ENCODE peak calls at places on chromosomes 13 and 19, in seven cellular contexts. E is testis, V is body of pancreas, J is suprapubic skin, F is GM12878, C is sigmoid colon, U is breast epithelium. L is an unnamed sample.

GRCh38 chr19:38743394-38744297 is 628 bp downstream of the CAPN12 start:
- DNase-seq in E (no peak), V (no peak), J (no peak), F (no peak), C (peak; percentile 64), U (no peak), L (no peak)

GRCh38 chr19:46761418-46761831 is 15.2 kb upstream of the STRN4 start:
- DNase-seq in E (no peak), V (no peak), J (no peak), F (no peak), C (no peak), U (no peak), L (no peak)

GRCh38 chr19:52200044-52200443 is 10.2 kb downstream of the PPP2R1A start:
- DNase-seq in E (peak; percentile 18), V (no peak), J (no peak), F (no peak), C (peak; percentile 84), U (no peak), L (peak; percentile 64)

GRCh38 chr19:53132231-53132991 is at the start of gene ZNF415:
- DNase-seq in E (peak; percentile 91), V (peak; percentile 88), J (no peak), F (no peak), C (peak; percentile 88), U (peak; percentile 82), L (peak; percentile 85)

GRCh38 chr19:6271721-6272410 is 7.9 kb downstream of the MLLT1 start:
- DNase-seq in E (peak; percentile 80), V (peak; percentile 71), J (peak; percentile 94), F (no peak), C (peak; percentile 97), U (peak; percentile 75), L (peak; percentile 90)

GRCh38 chr13:99356216-99357089 is 49.3 kb upstream of the GPR183 start:
- DNase-seq in E (peak; percentile 26), V (no peak), J (no peak), F (peak; percentile 92), C (no peak), U (no peak), L (peak; percentile 61)

GRCh38 chr13:71643466-71643865 is 223.5 kb downstream of the DACH1 start:
- DNase-seq in E (no peak), V (no peak), J (no peak), F (no peak), C (no peak), U (no peak), L (no peak)

GRCh38 chr13:99220199-99220931 is 19.7 kb downstream of the UBAC2 start:
- DNase-seq in E (no peak), V (no peak), J (no peak), F (no peak), C (no peak), U (no peak), L (no peak)

GRCh38 chr19:46017095-46017429 is 5.8 kb downstream of the PGLYRP1 start:
- DNase-seq in E (no peak), V (no peak), J (no peak), F (no peak), C (peak; percentile 64), U (no peak), L (no peak)

GRCh38 chr13:29923554-29924481 is 73.4 kb upstream of the UBL3 start:
- DNase-seq in E (peak; percentile 60), V (peak; percentile 92), J (no peak), F (no peak), C (peak; percentile 90), U (peak; percentile 80), L (peak; percentile 83)

GRCh38 chr19:45492627-45493470 is 4.0 kb downstream of the RTN2 start:
- DNase-seq in E (no peak), V (no peak), J (no peak), F (no peak), C (peak; percentile 92), U (no peak), L (peak; percentile 59)

GRCh38 chr19:48683349-48683748 is 10.5 kb upstream of the NTN5 start:
- DNase-seq in E (peak; percentile 84), V (no peak), J (no peak), F (no peak), C (no peak), U (no peak), L (no peak)

GRCh38 chr13:94548382-94549240 is 47.3 kb downstream of the TGDS start:
- DNase-seq in E (peak; percentile 71), V (peak; percentile 55), J (peak; percentile 79), F (peak; percentile 8), C (peak; percentile 78), U (no peak), L (peak; percentile 51)

GRCh38 chr19:5828661-5829566 is 10.6 kb downstream of the FUT6 start:
- DNase-seq in E (no peak), V (no peak), J (no peak), F (no peak), C (peak; percentile 93), U (no peak), L (peak; percentile 42)

GRCh38 chr19:40392894-40393517 is 3.0 kb upstream of the HIPK4 start:
- DNase-seq in E (no peak), V (no peak), J (no peak), F (no peak), C (no peak), U (peak; percentile 61), L (no peak)

DNA sequence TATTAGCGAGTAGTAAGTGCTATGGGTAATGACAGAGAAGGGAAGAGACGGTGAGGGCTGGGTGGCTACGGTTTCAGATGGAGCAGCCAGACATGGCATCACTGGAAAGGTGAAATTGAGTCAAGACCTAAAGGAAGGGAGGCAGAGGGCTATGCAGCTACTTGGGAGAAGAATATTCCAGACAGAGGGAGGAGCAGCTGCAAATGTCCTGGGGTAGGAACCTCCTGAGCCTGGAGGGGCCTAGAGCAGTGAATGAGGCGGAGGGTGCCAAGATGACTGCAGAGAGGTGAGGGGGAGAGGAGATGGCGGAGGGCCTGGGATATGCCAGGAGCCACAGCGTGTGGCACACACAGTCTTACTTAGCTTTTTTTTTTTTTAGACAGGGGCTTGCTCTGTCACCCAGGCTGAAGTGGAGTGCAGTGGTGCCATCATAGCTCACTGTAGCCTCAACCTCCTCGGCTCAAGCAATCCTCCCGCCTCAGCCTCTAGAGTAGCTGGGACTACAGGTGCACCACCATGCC is 21.1 kb downstream of the PLEKHF1 start:
- DNase-seq in E (no peak), V (no peak), J (no peak), F (no peak), C (no peak), U (no peak), L (no peak)
- H3K4me3 ChIP-seq in E (no peak overlapping the region), V (no peak overlapping the region), J (no peak overlapping the region), F (no peak overlapping the region), C (no peak overlapping the region), U (no peak overlapping the region), L (no peak overlapping the region)

DNA sequence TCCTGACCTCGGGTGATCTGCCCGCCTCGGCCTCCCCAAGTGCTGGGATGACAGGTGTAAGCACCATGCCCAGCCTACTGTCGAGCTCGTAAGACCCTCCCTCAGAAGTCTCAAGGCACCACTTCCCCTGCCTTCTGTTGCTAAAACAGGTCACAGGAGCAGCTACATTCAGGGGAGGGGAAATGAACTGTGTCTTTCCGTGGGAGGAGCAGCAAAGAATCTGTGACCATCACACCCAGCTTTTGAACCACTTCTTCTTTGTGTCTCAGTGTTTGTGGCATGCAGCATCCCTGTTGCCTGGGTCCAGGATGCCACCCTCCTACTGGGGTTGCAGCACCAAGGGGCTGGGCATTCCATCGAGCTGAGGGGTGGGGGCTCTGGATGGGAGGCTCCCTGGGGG is 7.7 kb upstream of the CSNK1G2 start:
- DNase-seq in E (no peak), V (no peak), J (no peak), F (no peak), C (no peak), U (no peak), L (no peak)
- TF ChIP-seq POLR2A in E (no peak), V (no peak), J (no peak), F (no peak), C (no peak), U (no peak), L (no peak)

DNA sequence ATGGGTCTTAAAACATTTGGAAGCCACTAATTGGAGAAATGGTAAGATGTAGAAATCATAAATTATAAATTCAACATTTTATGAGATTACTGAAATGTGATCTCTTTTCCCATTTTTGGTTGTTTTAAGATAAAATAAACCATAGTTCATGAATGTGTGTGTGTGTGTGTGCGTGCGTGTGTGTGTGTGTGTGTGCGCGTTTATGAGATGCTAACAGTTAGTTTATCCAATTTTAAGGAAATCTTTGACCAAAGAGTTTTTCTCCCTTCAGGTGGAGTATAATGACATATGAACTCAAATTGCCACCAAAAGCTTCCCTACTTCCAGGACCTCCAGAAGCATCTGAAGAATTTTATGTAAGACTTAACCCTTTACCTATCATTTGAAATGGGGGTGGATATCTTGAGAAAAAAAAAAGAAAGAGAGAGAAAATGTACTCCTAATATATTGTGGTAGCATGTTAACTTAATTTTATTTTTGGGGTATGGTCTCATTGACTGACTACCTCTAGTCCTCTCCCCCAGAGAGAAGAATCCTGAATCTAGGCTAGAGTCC is 98.1 kb upstream of the AKAP11 start:
- DNase-seq in E (no peak), V (no peak), J (no peak), F (no peak), C (no peak), U (no peak), L (no peak)
- H3K4me3 ChIP-seq in E (no peak overlapping the region), V (no peak overlapping the region), J (no peak overlapping the region), F (no peak overlapping the region), C (no peak overlapping the region), U (no peak overlapping the region), L (no peak overlapping the region)

GRCh38 chr13:41058229-41059070 is 2.9 kb upstream of the WBP4 start:
- DNase-seq in E (no peak), V (no peak), J (no peak), F (no peak), C (no peak), U (no peak), L (peak; percentile 57)

GRCh38 chr13:41059466-41059865 is 1.8 kb upstream of the WBP4 start:
- DNase-seq in E (no peak), V (no peak), J (no peak), F (no peak), C (no peak), U (no peak), L (no peak)

GRCh38 chr13:41060723-41061074 is 610 bp upstream of the WBP4 start:
- DNase-seq in E (peak; percentile 88), V (peak; percentile 76), J (peak; percentile 90), F (peak; percentile 73), C (peak; percentile 90), U (peak; percentile 82), L (peak; percentile 83)

GRCh38 chr13:41061075-41061913 is at the start of gene WBP4:
- DNase-seq in E (peak; percentile 95), V (peak; percentile 94), J (peak; percentile 97), F (peak; percentile 82), C (peak; percentile 97), U (peak; percentile 94), L (peak; percentile 98)

DNA sequence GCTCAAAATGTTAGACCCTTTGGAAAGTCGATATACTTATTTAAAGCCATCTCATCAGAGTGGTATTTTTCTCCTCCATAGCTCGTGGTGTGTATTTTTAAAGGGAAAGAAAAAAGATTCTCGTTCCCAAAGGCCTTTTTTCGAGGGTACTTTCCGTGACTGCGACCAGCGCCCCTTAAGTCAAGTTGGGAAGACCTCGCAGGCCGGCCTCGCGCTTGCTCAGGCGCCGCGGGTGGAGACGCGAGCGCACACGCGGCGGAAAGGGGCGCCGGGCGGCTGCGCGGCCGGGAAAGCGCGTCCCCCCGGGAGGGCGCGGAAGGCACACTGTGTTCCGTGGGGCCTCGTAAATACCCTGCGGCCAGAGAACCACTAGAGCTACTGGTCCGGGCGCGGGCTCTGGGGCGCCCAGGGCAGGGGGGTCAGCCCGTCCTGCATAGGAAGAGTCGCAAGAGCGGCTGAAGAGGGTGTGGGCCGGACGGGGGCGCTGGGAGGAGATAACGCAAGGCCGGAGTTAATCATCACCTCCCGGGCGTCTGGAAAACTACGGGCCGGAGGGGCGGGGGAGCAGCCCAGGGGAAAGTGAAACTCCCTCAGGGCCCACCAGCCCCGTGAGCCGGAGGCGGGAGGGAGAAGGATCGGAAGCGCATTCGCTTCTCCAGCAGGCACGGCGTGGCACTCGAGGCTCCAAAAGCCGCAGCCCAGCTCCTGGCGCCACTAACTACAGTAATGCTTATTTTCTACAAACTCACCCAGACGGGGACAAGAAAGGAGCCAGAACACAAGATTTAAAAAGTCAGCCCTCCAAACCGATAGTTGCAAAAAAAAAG is 1.2 kb upstream of the WBP4 start:
- DNase-seq in E (peak; percentile 87), V (peak; percentile 90), J (peak; percentile 96), F (peak; percentile 51), C (peak; percentile 96), U (peak; percentile 75), L (peak; percentile 92)
- TF ChIP-seq POLR2A in E (no peak), V (peak; percentile 82), J (peak; percentile 44), F (peak; percentile 74), C (peak; percentile 22), U (no peak), L (peak; percentile 31)